ENCODE peak calls at places on chromosome 9, in seven cellular contexts. S is HepG2, X is heart left ventricle, V is K562, L is IMR-90, G is AG04450, I is endodermal cell. U is an unnamed sample.

GRCh38 chr9:104746285-104746684 is 1.2 kb upstream of the NIPSNAP3A start:
- DNase-seq in V (no peak), L (no peak), I (no peak), X (no peak), S (no peak), G (no peak), U (no peak)

GRCh38 chr9:70113403-70114022 is 69.9 kb downstream of the MAMDC2 start:
- DNase-seq in G (no peak), S (peak; percentile 23), V (peak; percentile 36), X (peak; percentile 49), L (peak; percentile 72), I (peak; percentile 86), U (peak; percentile 45)

GRCh38 chr9:89365532-89365912 is 47.2 kb downstream of the SECISBP2 start:
- DNase-seq in V (no peak), G (no peak), I (no peak), S (no peak), L (no peak), X (no peak), U (no peak)

GRCh38 chr9:121169094-121169601 is 32.5 kb downstream of the RAB14 start:
- DNase-seq in I (no peak), L (no peak), S (peak; percentile 5), V (peak; percentile 31), G (no peak), X (no peak), U (no peak)

GRCh38 chr9:33124046-33124445 is 43.1 kb downstream of the B4GALT1 start:
- DNase-seq in L (no peak), X (peak; percentile 15), V (no peak), S (no peak), G (no peak), I (no peak), U (no peak)

GRCh38 chr9:36280989-36281388 is 22.7 kb upstream of the GNE start:
- DNase-seq in X (no peak), V (no peak), I (no peak), L (no peak), S (no peak), G (no peak), U (no peak)

GRCh38 chr9:107389617-107390071 is 99.9 kb downstream of the KLF4 start:
- DNase-seq in G (no peak), X (peak; percentile 59), L (peak; percentile 16), V (no peak), S (peak; percentile 65), I (no peak), U (peak; percentile 85)

GRCh38 chr9:102273952-102274351 is 535.5 kb upstream of the GRIN3A start:
- DNase-seq in L (no peak), V (no peak), I (no peak), G (no peak), X (no peak), S (no peak), U (no peak)

GRCh38 chr9:136082496-136083361 is 12.4 kb downstream of the NACC2 start:
- DNase-seq in L (no peak), I (no peak), S (no peak), G (no peak), X (peak; percentile 50), V (no peak), U (no peak)

GRCh38 chr9:134724231-134724911 is 82.8 kb downstream of the COL5A1 start:
- DNase-seq in G (no peak), S (no peak), I (no peak), X (peak; percentile 79), V (no peak), L (peak; percentile 55), U (no peak)

GRCh38 chr9:121921444-121921843 is 171.7 kb downstream of the TTLL11 start:
- DNase-seq in I (no peak), L (peak; percentile 31), X (no peak), S (no peak), V (no peak), G (no peak), U (no peak)

GRCh38 chr9:36211510-36211909 is 20.8 kb downstream of the CLTA start:
- DNase-seq in X (no peak), I (no peak), L (no peak), V (no peak), G (no peak), S (no peak), U (no peak)

GRCh38 chr9:79189511-79189924 is 382.2 kb upstream of the TLE4 start:
- DNase-seq in S (no peak), V (no peak), I (no peak), X (no peak), G (peak; percentile 63), L (peak; percentile 96), U (no peak)

DNA sequence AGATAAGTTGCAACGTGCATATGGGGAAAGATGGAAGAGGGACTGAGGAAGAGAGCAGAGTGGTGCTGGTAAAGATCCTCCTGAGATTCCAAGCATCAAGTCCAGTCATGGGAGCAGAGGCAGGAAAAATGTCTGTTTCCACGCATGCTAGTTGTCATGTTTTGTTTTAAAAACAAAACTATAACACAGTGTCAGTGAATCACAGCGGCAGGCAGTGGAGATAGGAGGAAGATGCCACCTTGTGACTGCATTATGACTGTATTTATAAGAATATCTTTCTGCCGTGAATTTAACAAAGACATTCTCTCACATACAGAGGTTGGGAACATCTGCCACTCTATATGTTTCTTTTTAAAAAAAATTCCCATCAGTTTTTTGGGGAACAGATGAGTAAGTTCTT is 3.7 kb upstream of the SVEP1 start:
- DNase-seq in V (no peak), S (no peak), X (no peak), L (peak; percentile 71), G (no peak), I (no peak), U (no peak)
- H3K27ac ChIP-seq in V (no peak overlapping the region), S (no peak overlapping the region), X (no peak overlapping the region), L (no peak overlapping the region), G (no peak overlapping the region), I (no peak overlapping the region), U (no peak overlapping the region)

DNA sequence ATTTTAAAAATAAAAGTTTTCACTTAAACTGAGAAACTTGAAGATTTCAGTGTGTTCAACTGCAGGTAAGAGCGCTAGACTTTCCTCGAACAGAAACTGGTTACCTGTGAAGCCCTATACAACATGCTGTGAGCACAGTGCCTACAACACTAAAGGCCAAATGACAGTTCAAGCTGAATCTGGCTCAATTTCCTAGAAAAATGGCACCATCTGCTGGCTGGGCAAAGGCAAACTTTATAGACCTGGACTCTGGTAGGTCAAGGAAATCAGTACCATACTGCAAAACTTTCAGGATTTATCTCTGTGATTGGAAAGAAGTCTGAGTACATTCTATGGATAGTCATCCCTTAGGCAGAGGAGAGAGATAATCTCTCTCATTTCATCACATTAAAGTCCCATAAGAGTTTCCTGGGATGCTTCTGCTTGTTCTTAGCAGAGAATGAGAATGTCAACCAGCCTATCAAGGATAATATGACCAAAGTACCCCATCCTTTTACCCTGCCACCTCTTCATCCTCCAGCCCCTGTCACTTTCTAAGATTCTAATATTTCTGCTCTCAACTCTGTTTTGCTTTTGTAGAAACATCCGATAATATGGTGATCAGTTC is 31.8 kb upstream of the FOXB2 start:
- DNase-seq in X (no peak), I (peak; percentile 81), S (peak; percentile 21), V (peak; percentile 12), L (peak; percentile 44), G (no peak), U (no peak)
- TF ChIP-seq CTCF in X (no peak), I (peak; percentile 86), S (peak; percentile 50), V (peak; percentile 42), L (peak; percentile 73), G (peak; percentile 72), U (peak; percentile 59)

GRCh38 chr9:96612105-96612965 is 7.3 kb downstream of the CDC14B start:
- DNase-seq in X (peak; percentile 69), V (no peak), I (peak; percentile 55), L (peak; percentile 96), S (peak; percentile 84), G (peak; percentile 71), U (peak; percentile 34)
- H3K4me3 ChIP-seq in X (no peak overlapping the region), V (no peak overlapping the region), I (no peak overlapping the region), L (peak overlapping the region; percentile 0), S (peak overlapping the region; percentile 11), G (peak overlapping the region; percentile 41), U (no peak overlapping the region)

GRCh38 chr9:110115341-110115820 is 92.6 kb downstream of the C9orf152 start:
- DNase-seq in V (no peak), L (peak; percentile 84), G (no peak), I (no peak), S (no peak), X (peak; percentile 61), U (no peak)
- H3K27ac ChIP-seq in V (no peak overlapping the region), L (peak overlapping the region; percentile 87), G (peak overlapping the region; percentile 96), I (no peak overlapping the region), S (peak overlapping the region; percentile 52), X (peak overlapping the region; percentile 67), U (no peak overlapping the region)